ENCODE peak calls at places on chromosomes 1 and 21, in seven cellular contexts. F is neuronal stem cell, Y is IMR-90, P is mesenchymal stem cell, S is mesendoderm, J is H1, R is trophoblast cell. H is an unnamed sample. For H3K4me1, the result is how much of the 10 kb centered on the place peaks cover.

GRCh38 chr1:64745181-64745985 is 508 bp downstream of the RAVER2 start:
- DNase-seq in R (peak), F (peak), J (peak), Y (no peak), S (peak), P (peak), H (peak)

GRCh38 chr1:190138711-190139110 is 339.0 kb downstream of the BRINP3 start:
- DNase-seq in J (no peak), R (no peak), P (no peak), S (no peak), Y (no peak), F (no peak), H (no peak)

GRCh38 chr21:28387220-28387619 is 605.5 kb downstream of the LTN1 start:
- DNase-seq in Y (no peak), P (no peak), R (no peak), F (no peak), J (no peak), S (no peak), H (no peak)

GRCh38 chr1:66623812-66624211 is 89.9 kb downstream of the SGIP1 start:
- DNase-seq in P (peak), S (no peak), R (no peak), F (no peak), J (no peak), Y (peak), H (no peak)

GRCh38 chr1:172811698-172812097 is 152.8 kb downstream of the FASLG start:
- DNase-seq in S (no peak), Y (no peak), J (no peak), P (no peak), R (no peak), F (no peak), H (no peak)

GRCh38 chr1:15654091-15654690 is 29.9 kb upstream of the PLEKHM2 start:
- DNase-seq in J (no peak), F (no peak), S (no peak), R (no peak), P (no peak), Y (no peak), H (no peak)

GRCh38 chr1:16109571-16109970 is 36.1 kb upstream of the FAM131C start:
- DNase-seq in P (no peak), S (no peak), J (no peak), R (no peak), F (no peak), Y (peak), H (no peak)

GRCh38 chr1:42966688-42967609 is 8.3 kb upstream of the SLC2A1 start:
- DNase-seq in P (peak), J (peak), R (peak), S (peak), F (no peak), Y (peak), H (peak)

GRCh38 chr21:36079671-36080070 is 9.8 kb downstream of the CBR1 start:
- DNase-seq in S (no peak), J (no peak), Y (no peak), F (no peak), P (no peak), R (no peak), H (no peak)

GRCh38 chr21:29144736-29145353 is 14.4 kb downstream of the MAP3K7CL start:
- DNase-seq in J (no peak), R (no peak), P (peak), F (no peak), S (no peak), Y (peak), H (no peak)

GRCh38 chr1:89884718-89885596 is 64.1 kb downstream of the LRRC8D start:
- DNase-seq in R (peak), J (no peak), P (peak), S (no peak), Y (peak), F (no peak), H (no peak)

GRCh38 chr1:229342902-229343587 is at the start of gene CCSAP:
- DNase-seq in Y (peak), J (no peak), S (peak), P (peak), F (peak), R (peak), H (peak)

GRCh38 chr1:77039739-77040138 is 172.5 kb downstream of the ST6GALNAC5 start:
- DNase-seq in F (no peak), J (no peak), S (peak), P (peak), R (peak), Y (peak), H (no peak)

GRCh38 chr1:156910309-156910782 is 10.1 kb upstream of the LRRC71 start:
- DNase-seq in R (peak), S (peak), F (no peak), P (no peak), J (peak), Y (no peak), H (peak)

GRCh38 chr1:35555601-35556477 is 1.4 kb downstream of the KIAA0319L start:
- DNase-seq in F (no peak), Y (peak), J (no peak), S (no peak), R (no peak), P (no peak), H (no peak)

GRCh38 chr21:34965200-34966174 is 83.6 kb downstream of the RUNX1 start:
- DNase-seq in J (no peak), Y (peak), S (no peak), P (peak), R (no peak), F (no peak), H (no peak)

GRCh38 chr1:244815600-244816099 is 19.8 kb upstream of the COX20 start:
- DNase-seq in P (no peak), R (peak), S (peak), F (no peak), Y (no peak), J (no peak), H (peak)

GRCh38 chr1:173527151-173527826 is 50.2 kb downstream of the PRDX6 start:
- DNase-seq in F (no peak), J (no peak), Y (no peak), P (peak), R (peak), S (no peak), H (no peak)

GRCh38 chr1:175402336-175402735 is 209.8 kb upstream of the KIAA0040 start:
- DNase-seq in R (peak), F (no peak), Y (no peak), P (peak), S (no peak), J (no peak), H (no peak)

GRCh38 chr1:215797859-215798258 is 230.8 kb downstream of the KCTD3 start:
- DNase-seq in S (no peak), J (no peak), F (no peak), R (no peak), Y (peak), P (no peak), H (no peak)

GRCh38 chr21:29487154-29487553 is 188.4 kb downstream of the BACH1 start:
- DNase-seq in Y (no peak), F (no peak), S (no peak), J (no peak), P (no peak), R (no peak), H (no peak)

DNA sequence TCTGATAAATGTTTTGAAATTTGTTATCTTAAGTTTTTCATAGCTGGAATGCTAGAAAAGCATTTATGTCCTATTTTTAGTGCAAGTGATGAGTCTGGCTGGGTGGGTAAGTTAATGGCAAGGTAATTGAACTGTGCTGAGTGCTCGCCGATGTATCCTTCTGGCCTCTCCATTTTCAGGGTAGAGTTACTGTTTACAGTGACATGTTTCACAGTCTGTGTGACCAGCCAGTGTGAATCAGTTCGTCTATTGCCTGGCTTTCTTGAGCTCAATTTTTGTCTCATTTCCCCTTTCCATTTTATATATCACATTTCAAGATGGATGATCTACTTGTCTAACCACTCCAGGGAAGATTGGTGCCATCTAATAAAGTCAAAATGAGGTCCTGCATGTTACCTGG is 44.1 kb downstream of the ITSN1 start:
- DNase-seq in S (no peak), J (no peak), F (no peak), R (no peak), Y (no peak), P (no peak), H (no peak)
- H3K4me1 ChIP-seq in S (under half), J (under half), F (under half), R (under half), Y (under half), P (under half), H (under half)

DNA sequence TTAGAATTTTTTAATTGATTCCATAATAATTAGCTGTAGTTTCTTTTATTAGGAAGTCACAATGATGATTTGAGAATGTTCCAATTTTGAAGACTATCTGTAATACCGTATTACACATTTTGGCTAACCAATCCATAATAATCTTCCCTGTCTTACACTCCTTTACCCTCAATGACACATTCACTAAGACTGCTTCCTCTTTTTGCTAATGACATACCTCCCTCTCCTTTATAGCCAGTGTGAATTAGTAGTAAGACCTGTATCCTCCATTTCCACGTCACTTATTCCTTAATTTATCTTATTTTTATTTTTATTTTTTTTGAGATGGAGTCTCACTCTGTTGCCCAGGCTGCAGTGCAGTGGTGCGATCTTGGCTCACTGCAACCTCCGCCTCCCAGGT is 10.1 kb downstream of the KDM1A start:
- DNase-seq in R (no peak), S (no peak), P (no peak), F (no peak), Y (no peak), J (no peak), H (no peak)
- H2BK120ac ChIP-seq in R (no peak), S (no peak), P (no peak), F (no peak), Y (no peak), J (no peak), H (no peak)

GRCh38 chr1:55198044-55198443 is 17.1 kb downstream of the USP24 start:
- DNase-seq in R (no peak), P (no peak), S (no peak), Y (no peak), F (no peak), J (no peak), H (no peak)
- H3K4me1 ChIP-seq in R (under half), P (under half), S (under half), Y (under half), F (under half), J (under half), H (under half)

DNA sequence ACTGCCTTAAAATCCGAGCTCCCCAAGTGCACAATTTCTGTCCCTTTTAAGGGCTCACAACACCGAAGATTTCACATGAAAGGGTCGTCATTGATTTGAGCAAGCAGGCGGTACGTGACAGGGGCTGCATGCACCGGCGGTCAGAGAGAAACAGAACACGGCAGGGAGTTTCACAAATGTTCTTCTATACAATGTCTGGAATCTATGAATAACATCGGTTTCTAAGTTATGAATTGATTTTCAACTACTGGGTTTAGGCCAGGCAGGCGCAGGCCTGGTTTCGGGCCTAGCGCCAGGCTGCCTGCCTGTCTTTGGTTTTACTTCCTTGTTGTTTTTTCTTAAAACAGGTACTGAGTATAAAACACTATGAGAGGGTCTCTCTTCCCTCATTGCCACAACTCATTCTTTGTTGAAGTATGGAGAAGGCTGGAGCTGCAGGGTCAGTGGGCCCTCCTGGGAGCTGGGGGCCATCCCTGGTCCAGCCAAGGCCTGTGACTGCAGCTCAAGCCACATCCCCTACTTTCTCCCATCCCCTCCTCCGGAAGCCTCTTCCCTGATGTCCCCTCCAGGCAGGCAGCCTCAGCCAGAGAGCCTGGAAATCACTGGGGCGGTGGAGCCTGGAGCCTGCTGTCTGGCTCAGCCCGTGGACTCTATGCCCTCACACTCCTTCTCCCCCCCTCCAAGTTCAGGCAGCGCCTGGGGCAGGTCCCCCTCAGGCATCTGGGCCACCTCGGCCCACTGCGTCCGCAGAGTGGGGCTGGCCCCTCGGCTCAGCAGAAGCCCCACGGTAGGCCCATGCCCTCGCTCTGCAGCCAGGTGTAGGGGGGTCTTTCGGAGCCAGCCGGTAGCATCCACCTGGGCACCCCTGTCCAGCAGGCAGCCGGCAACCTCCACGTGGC is 2.4 kb downstream of the ANKRD65 start:
- DNase-seq in R (no peak), S (no peak), J (no peak), P (no peak), Y (no peak), F (no peak), H (no peak)
- H2BK120ac ChIP-seq in R (no peak), S (no peak), J (peak), P (no peak), Y (no peak), F (peak), H (no peak)

GRCh38 chr1:10668241-10668761 is 128.1 kb downstream of the CASZ1 start:
- DNase-seq in P (peak), J (no peak), S (no peak), Y (no peak), F (no peak), R (no peak), H (no peak)
- H3K4me1 ChIP-seq in P (under half), J (under half), S (under half), Y (under half), F (under half), R (under half), H (under half)

GRCh38 chr1:197331565-197331964 is 63.5 kb downstream of the CRB1 start:
- DNase-seq in P (no peak), J (no peak), S (no peak), R (no peak), F (no peak), Y (no peak), H (no peak)

GRCh38 chr1:197339092-197339836 is 71.2 kb downstream of the CRB1 start:
- DNase-seq in S (no peak), F (no peak), Y (no peak), J (no peak), P (no peak), R (no peak), H (no peak)

GRCh38 chr1:197341626-197342025 is 73.6 kb downstream of the CRB1 start:
- DNase-seq in J (no peak), R (no peak), Y (no peak), P (no peak), S (no peak), F (no peak), H (no peak)

GRCh38 chr1:197342044-197342565 is 74.1 kb downstream of the CRB1 start:
- DNase-seq in J (no peak), Y (no peak), R (peak), F (no peak), P (no peak), S (peak), H (no peak)

GRCh38 chr1:197336571-197336970 is 68.5 kb downstream of the CRB1 start:
- DNase-seq in F (no peak), R (no peak), Y (no peak), S (no peak), J (no peak), P (peak), H (no peak)
- H2BK120ac ChIP-seq in F (no peak), R (no peak), Y (no peak), S (no peak), J (no peak), P (no peak), H (no peak)

DNA sequence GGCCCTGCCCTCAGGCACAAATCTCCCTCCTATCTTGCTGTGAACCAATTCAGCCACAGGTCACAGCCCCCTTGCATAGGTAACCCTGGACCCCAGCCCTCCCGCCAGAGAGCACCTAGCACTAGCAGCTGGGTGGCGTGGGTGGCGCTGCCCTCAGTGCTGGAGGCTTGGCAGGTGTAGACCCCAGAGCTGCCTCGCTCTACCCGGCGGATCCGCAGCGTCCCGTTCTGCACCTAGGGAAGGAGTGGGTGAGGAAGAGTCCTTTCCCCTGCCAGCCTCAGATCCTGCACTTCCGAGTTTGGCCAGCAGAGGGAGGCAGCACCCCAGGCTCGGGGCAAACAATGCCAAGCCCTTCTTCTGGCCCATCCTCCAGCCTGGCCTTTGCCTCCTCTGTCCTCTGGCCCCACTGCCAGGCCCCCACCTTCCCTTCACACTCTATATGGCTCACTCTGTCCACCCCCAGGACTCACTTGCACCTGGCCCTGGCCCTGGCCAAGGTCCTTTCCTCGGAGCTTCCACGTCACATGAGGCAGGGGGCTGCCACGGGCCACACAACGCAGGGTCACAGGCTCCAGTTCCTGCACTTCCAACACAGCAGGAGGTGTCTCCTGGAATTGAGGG is 9.0 kb downstream of the IGSF9 start:
- DNase-seq in P (peak), R (peak), J (peak), Y (no peak), F (peak), S (peak), H (peak)
- H3K4me1 ChIP-seq in P (under half), R (under half), J (under half), Y (under half), F (under half), S (under half), H (under half)

GRCh38 chr1:74420497-74420896 is 91.9 kb downstream of the LRRC53 start:
- DNase-seq in P (no peak), Y (no peak), F (no peak), R (no peak), J (no peak), S (peak), H (no peak)

GRCh38 chr1:74419611-74420010 is 92.8 kb downstream of the LRRC53 start:
- DNase-seq in P (no peak), S (no peak), Y (no peak), R (no peak), J (no peak), F (no peak), H (no peak)

GRCh38 chr1:74412244-74412643 is 100.2 kb downstream of the LRRC53 start:
- DNase-seq in R (no peak), Y (peak), J (no peak), S (peak), F (no peak), P (no peak), H (no peak)

GRCh38 chr1:74415935-74416334 is 96.5 kb downstream of the LRRC53 start:
- DNase-seq in Y (no peak), F (no peak), P (no peak), R (no peak), S (no peak), J (no peak), H (no peak)
- H2BK120ac ChIP-seq in Y (no peak), F (no peak), P (no peak), R (no peak), S (no peak), J (no peak), H (no peak)

DNA sequence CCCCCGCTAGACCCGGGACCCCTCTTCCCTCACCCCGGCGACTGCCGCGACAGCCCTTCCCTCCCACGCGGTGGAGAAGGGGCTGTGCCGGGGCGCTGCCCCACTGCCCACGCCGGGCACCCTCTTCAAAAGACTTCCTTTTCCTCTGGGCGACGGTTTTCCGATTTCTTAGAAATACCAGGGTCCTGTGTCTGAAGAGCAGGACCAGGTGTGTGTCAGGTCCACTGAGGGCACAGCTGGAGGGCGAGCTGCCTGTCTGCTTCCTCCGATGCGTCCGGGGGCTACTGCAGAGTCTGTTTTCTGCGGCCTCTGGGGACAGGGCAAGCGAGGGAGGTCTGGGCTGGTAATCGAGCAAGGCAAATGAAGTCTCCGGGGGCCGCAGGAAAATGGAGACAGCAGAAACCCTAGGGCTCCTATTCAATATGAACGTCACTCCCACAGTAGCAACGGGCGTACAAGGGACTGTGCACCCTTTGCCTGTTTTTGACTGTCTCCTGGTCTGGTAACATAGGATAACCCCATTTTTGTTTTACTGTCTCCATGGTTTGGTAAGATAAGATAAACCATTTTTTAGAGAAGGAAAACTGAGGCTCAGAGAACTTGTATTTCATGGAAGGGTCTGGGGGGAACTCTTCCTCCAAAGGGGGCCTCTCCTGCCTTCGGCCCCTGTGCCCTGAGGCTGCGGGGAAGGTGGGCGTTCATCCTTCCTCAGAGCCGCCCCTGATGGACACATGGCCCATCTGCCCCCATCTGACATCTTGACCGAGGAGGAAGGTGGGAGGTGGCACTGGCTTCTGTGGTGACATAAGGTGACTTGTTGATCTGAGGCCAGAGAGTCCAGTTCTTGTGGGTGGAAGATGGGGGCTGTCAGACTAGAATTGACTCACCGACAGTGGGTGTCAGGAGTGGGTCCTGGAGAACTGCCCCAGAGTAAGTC is 970 bp downstream of the TNFRSF1B start:
- DNase-seq in S (no peak), J (no peak), P (peak), F (no peak), R (no peak), Y (no peak), H (no peak)
- H3K4me1 ChIP-seq in S (under half), J (under half), P (under half), F (under half), R (under half), Y (under half), H (under half)

GRCh38 chr1:163066686-163067085 is 2.5 kb upstream of the RGS4 start:
- DNase-seq in J (no peak), Y (no peak), P (no peak), F (no peak), S (no peak), R (no peak), H (no peak)

GRCh38 chr1:163068716-163069115 is 445 bp upstream of the RGS4 start:
- DNase-seq in R (no peak), J (no peak), S (no peak), F (no peak), P (no peak), Y (peak), H (no peak)

GRCh38 chr1:163066168-163066567 is 3.0 kb upstream of the RGS4 start:
- DNase-seq in S (no peak), R (no peak), J (no peak), P (no peak), F (no peak), Y (no peak), H (no peak)

GRCh38 chr1:163060343-163061007 is 8.7 kb upstream of the RGS4 start:
- DNase-seq in Y (no peak), R (no peak), F (no peak), P (no peak), J (no peak), S (no peak), H (no peak)

GRCh38 chr1:163063131-163064059 is 5.8 kb upstream of the RGS4 start:
- DNase-seq in Y (no peak), P (no peak), R (no peak), J (no peak), F (no peak), S (peak), H (no peak)
- H2BK120ac ChIP-seq in Y (no peak), P (no peak), R (no peak), J (no peak), F (no peak), S (no peak), H (no peak)

H was measured in H9.